ENCODE peak calls at places on chromosome 16, in five cellular contexts. B, W, S, O and U are unnamed samples.

GRCh38 chr16:8673611-8674412 is 605 bp upstream of the ABAT start:
- DNase-seq in B (peak), W (no peak), O (no peak), S (no peak), U (peak)

GRCh38 chr16:46972429-46972970 is 974 bp downstream of the DNAJA2 start:
- DNase-seq in S (no peak), O (no peak), B (no peak), W (peak), U (no peak)

GRCh38 chr16:70789231-70789926 is 11.6 kb downstream of the VAC14 start:
- DNase-seq in S (peak), B (no peak), O (no peak), W (peak), U (no peak)

GRCh38 chr16:23877107-23878070 is 41.6 kb downstream of the PRKCB start:
- DNase-seq in B (no peak), W (no peak), S (no peak), O (no peak), U (no peak)

GRCh38 chr16:13997933-13998332 is 73.2 kb upstream of the MRTFB start:
- DNase-seq in W (no peak), B (no peak), S (no peak), O (no peak), U (no peak)

GRCh38 chr16:18979936-18980335 is 3.8 kb upstream of the TMC7 start:
- DNase-seq in B (no peak), W (no peak), O (no peak), S (peak), U (no peak)

GRCh38 chr16:27405546-27406451 is 3.8 kb downstream of the IL21R start:
- DNase-seq in O (no peak), S (no peak), B (no peak), W (peak), U (no peak)

GRCh38 chr16:56419740-56420548 is 5.4 kb downstream of the AMFR start:
- DNase-seq in O (no peak), S (no peak), W (no peak), B (no peak), U (no peak)

GRCh38 chr16:2121853-2122252 is 13.8 kb downstream of the PKD1 start:
- DNase-seq in O (peak), S (no peak), W (no peak), B (no peak), U (no peak)

GRCh38 chr16:4535627-4536108 is 2.9 kb downstream of the CDIP1 start:
- DNase-seq in W (no peak), S (no peak), O (no peak), B (no peak), U (no peak)

GRCh38 chr16:87415441-87415840 is 23.3 kb downstream of the MAP1LC3B start:
- DNase-seq in O (no peak), S (no peak), W (no peak), B (no peak), U (no peak)

GRCh38 chr16:84390131-84390785 is 21.9 kb downstream of the ATP2C2 start:
- DNase-seq in O (no peak), W (no peak), S (no peak), B (no peak), U (no peak)

GRCh38 chr16:9755076-9755475 is 427.2 kb downstream of the GRIN2A start:
- DNase-seq in W (peak), O (no peak), B (no peak), S (no peak), U (no peak)

GRCh38 chr16:4091638-4092037 is 24.6 kb downstream of the ADCY9 start:
- DNase-seq in S (no peak), W (peak), B (no peak), O (no peak), U (no peak)

GRCh38 chr16:88406096-88407041 is 23.6 kb downstream of the ZNF469 start:
- DNase-seq in S (no peak), O (no peak), B (no peak), W (no peak), U (no peak)

GRCh38 chr16:8819635-8820034 is 22.0 kb downstream of the PMM2 start:
- DNase-seq in B (no peak), O (no peak), W (no peak), S (no peak), U (no peak)

GRCh38 chr16:86863609-86864008 is 285.3 kb downstream of the FOXL1 start:
- DNase-seq in O (no peak), S (no peak), W (no peak), B (no peak), U (no peak)

GRCh38 chr16:22252317-22252716 is 44.9 kb upstream of the POLR3E start:
- DNase-seq in O (no peak), W (no peak), B (no peak), S (no peak), U (no peak)

GRCh38 chr16:29314292-29314934 is 92.1 kb downstream of the NPIPB11 start:
- DNase-seq in B (no peak), S (no peak), O (no peak), W (no peak), U (no peak)

GRCh38 chr16:9115277-9115676 is 23.8 kb downstream of the HAPSTR1 start:
- DNase-seq in B (no peak), S (no peak), O (no peak), W (no peak), U (no peak)

GRCh38 chr16:20897253-20897896 is 2.8 kb downstream of the DCUN1D3 start:
- DNase-seq in O (no peak), W (peak), B (no peak), S (no peak), U (no peak)

GRCh38 chr16:16042076-16042475 is 92.7 kb downstream of the ABCC1 start:
- DNase-seq in B (no peak), O (peak), S (peak), W (peak), U (no peak)

GRCh38 chr16:11632455-11632921 is 35.8 kb upstream of the SNN start:
- DNase-seq in S (no peak), W (peak), O (no peak), B (no peak), U (no peak)

GRCh38 chr16:46426336-46426735 is 194.8 kb downstream of the SHCBP1 start:
- DNase-seq in B (no peak), S (no peak), O (no peak), W (no peak), U (no peak)

GRCh38 chr16:1668612-1669319 is 9.3 kb upstream of the JPT2 start:
- DNase-seq in O (no peak), W (no peak), S (no peak), B (no peak), U (no peak)

GRCh38 chr16:18943414-18943813 is 17.2 kb upstream of the SMG1 start:
- DNase-seq in S (no peak), W (no peak), B (no peak), O (no peak), U (no peak)

DNA sequence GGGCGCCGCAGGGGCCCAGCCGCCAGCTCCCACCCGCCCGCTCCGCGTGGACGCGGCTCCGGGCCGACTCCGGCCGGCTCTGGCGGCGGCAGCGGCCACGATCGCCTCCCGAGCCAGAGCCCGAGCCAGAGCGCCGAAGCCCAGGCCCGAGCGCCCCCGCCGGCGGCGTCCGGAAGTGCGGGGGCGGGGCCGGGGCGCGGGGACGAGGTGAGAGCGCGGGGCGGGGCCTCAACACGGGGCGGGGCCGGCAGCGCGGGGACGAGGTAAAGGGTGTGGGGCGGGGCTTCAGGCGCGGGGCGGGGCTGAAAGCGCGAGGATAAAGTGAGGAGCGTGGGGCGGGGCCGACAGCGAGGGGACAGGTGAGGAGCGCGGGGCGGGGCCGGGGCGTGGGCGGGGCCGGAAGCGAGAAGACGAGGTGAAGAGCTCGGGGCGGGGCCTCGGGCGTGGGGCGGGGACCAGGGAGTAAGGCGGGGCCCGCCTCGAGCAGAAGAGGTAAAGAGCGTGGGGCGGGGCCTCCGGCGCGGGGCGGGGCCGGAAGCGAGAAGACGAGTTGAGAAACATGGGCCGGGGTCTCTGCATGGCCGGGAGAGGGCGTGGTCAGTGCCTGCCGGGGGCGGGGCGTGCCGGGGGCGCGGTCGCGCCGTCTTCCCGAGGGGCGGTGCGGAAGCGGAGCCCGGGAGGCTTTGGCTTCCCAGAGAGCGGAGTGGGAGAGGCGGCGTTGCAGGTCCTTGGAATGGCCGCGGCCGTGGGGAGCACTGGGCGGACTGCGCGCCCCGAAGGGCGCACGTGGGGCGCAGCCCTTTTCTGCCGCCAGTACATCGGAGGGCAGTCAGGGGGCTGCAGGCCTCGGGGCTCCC is at the start of gene AXIN1:
- DNase-seq in O (peak), B (peak), S (peak), W (peak), U (peak)
- TF ChIP-seq CTCF in O (peak), B (peak), S (peak), W (no peak), U (peak)

DNA sequence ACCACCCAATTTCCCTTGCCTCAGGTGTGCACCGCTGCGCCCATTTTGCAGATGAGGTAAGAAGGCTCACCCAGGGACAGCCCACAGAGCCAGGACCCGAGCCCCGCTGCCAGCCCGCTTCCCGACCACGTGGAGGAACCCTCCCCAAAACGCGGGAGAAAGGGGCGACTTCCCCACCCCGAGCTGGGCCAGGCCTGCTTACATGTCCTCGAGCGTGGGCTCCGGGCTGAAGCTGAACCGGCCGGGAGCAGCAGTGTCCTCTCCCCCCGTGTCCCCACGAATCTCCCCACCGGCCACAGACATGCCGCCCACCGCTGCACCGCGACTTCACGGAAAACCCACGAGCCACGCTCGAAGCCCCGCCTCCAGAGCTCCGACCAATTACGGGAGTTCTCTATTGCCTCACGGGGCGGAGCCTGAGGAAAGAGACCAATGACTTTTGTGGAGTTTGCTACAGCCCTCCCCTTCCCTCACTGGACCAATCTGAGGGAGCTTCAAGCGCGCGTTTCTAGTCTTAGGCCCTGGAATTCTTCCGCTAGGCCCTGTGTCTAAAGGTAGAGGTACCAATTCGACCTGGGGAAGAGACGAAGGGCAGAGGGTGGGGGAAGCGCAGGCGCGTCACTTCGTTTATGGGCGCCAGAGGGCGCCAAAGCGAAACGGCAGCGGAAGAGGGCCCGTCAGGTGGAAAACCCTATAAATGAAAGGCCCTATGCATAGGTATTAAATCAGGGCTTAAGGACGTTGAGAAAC is at the start of gene DCTPP1:
- DNase-seq in S (peak), O (peak), W (peak), B (peak), U (peak)
- TF ChIP-seq CTCF in S (peak), O (peak), W (peak), B (peak), U (peak)

GRCh38 chr16:85862476-85863383 is 36.2 kb upstream of the IRF8 start:
- DNase-seq in S (no peak), O (no peak), W (no peak), B (no peak), U (peak)
- TF ChIP-seq CTCF in S (no peak), O (no peak), W (no peak), B (no peak), U (peak)

GRCh38 chr16:49527621-49528020 is 154.0 kb downstream of the C16orf78 start:
- DNase-seq in S (no peak), O (no peak), B (no peak), W (peak), U (no peak)
- TF ChIP-seq CTCF in S (no peak), O (no peak), B (no peak), W (no peak), U (no peak)

GRCh38 chr16:89530401-89531381 is 22.5 kb downstream of the SPG7 start:
- DNase-seq in B (no peak), W (no peak), S (no peak), O (no peak), U (no peak)

GRCh38 chr16:89523680-89524344 is 15.6 kb downstream of the SPG7 start:
- DNase-seq in O (no peak), W (no peak), S (no peak), B (no peak), U (no peak)

GRCh38 chr16:89522287-89522686 is 14.1 kb downstream of the SPG7 start:
- DNase-seq in O (no peak), W (no peak), S (no peak), B (no peak), U (no peak)

GRCh38 chr16:89529097-89529496 is 20.9 kb downstream of the SPG7 start:
- DNase-seq in B (no peak), S (no peak), W (no peak), O (no peak), U (no peak)

DNA sequence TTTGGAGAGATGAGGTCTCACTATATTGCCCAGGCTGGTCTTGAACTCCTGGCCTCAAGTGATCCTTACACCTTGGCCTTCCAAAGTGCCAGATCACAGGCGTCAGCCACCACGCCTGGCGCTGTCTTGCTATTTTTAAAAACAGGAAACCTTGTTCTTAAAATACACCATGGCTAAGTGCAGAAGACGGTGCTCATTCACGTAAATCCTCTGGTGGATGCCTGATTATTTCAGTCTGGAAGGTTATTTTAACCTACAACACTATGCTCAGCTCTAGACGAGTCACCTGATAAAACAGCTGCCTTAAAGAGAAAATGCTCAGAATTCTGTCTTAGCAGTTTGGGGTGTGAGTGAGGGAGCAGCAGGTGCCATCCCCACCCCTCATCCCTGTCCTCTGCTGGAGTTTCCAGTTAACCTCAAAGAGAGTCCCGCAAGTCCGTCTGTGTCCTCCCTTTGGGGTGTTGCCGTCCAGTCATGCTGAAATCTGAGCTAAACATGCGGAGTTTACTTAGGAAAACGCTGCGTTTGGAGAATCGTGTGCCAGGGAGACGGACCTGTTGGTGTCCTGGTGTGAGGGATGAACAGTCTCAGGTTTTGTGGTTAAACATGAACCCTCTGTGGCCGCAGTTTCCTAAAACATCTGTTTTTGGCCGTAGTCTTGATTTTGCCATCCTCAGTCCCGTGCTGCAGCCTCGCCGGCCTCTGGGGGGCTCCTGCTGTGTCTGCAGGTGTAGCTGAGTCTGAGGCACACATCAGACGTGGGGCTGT is 17.1 kb downstream of the SPG7 start:
- DNase-seq in W (no peak), O (no peak), S (no peak), B (no peak), U (no peak)
- TF ChIP-seq CTCF in W (no peak), O (no peak), S (no peak), B (no peak), U (no peak)

DNA sequence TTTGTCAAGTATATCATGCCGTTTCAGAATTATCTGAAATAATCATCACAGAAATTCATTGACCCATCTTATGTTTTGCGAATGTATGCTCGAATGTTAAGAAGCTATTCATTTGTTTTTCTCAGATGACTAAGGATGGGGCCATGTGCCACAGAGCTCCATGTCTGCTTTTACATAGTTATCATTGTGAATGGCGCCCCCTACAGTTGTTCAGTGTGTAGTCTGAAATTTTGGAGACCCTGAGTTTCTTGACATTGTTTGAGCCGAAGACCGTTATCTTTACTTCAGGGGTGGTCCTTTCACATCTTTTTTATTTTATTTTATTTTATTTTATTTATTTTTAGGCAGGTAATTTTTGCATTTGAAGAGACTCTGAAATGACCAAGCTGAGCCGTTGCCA is 972.0 kb upstream of the RBFOX1 start:
- DNase-seq in W (no peak), O (no peak), S (no peak), B (no peak), U (no peak)
- TF ChIP-seq CTCF in W (no peak), O (no peak), S (no peak), B (peak), U (peak)

GRCh38 chr16:66135376-66135775 is 231.1 kb upstream of the CDH5 start:
- DNase-seq in B (no peak), W (no peak), O (no peak), S (no peak), U (no peak)
- TF ChIP-seq CTCF in B (no peak), W (no peak), O (no peak), S (no peak), U (no peak)

GRCh38 chr16:25289466-25289865 is 31.8 kb upstream of the ZKSCAN2 start:
- DNase-seq in B (no peak), O (no peak), W (no peak), S (no peak), U (no peak)
- TF ChIP-seq CTCF in B (no peak), O (no peak), W (no peak), S (no peak), U (no peak)

GRCh38 chr16:81732699-81733098 is 46.4 kb upstream of the PLCG2 start:
- DNase-seq in S (no peak), B (no peak), W (no peak), O (no peak), U (no peak)

GRCh38 chr16:81728435-81728834 is 50.7 kb upstream of the PLCG2 start:
- DNase-seq in B (no peak), O (no peak), S (no peak), W (no peak), U (no peak)

GRCh38 chr16:81729451-81729850 is 49.6 kb upstream of the PLCG2 start:
- DNase-seq in S (no peak), O (no peak), B (no peak), W (no peak), U (no peak)

GRCh38 chr16:81731636-81732035 is 47.5 kb upstream of the PLCG2 start:
- DNase-seq in W (no peak), S (no peak), O (no peak), B (no peak), U (no peak)

GRCh38 chr16:81730090-81731051 is 48.7 kb upstream of the PLCG2 start:
- DNase-seq in W (peak), S (peak), B (peak), O (peak), U (peak)
- TF ChIP-seq CTCF in W (peak), S (peak), B (peak), O (peak), U (peak)